ENCODE peak calls at places on chromosomes 12 and 14, in eight cellular contexts. One of them, this sample, is unnamed.

GRCh38 chr14:61252354-61253063 is 28.6 kb downstream of the TMEM30B start:
- DNase-seq in GM12892: peak
- DNase-seq in memory B cell: peak
- DNase-seq in stimulated activated CD4-positive, alpha-beta T cell treated with anti-CD3 and anti-CD28 coated beads, Interleukin-2, amount 100 ng/mL, for 48 hours: peak
- DNase-seq in ureter: peak
- DNase-seq in Panc1: peak
- DNase-seq in Right ventricle myocardium superior: peak
- DNase-seq in GM19239: peak
- DNase-seq in this sample: peak

GRCh38 chr14:92144708-92145107 is 22.9 kb downstream of the CPSF2 start:
- DNase-seq in GM19239: no peak
- DNase-seq in memory B cell: no peak
- DNase-seq in Right ventricle myocardium superior: no peak
- DNase-seq in Panc1: no peak
- DNase-seq in stimulated activated CD4-positive, alpha-beta T cell treated with anti-CD3 and anti-CD28 coated beads, Interleukin-2, amount 100 ng/mL, for 48 hours: no peak
- DNase-seq in ureter: no peak
- DNase-seq in GM12892: no peak
- DNase-seq in this sample: no peak

GRCh38 chr14:102594514-102595175 is 2.2 kb downstream of the RCOR1 start:
- DNase-seq in GM12892: peak
- DNase-seq in Panc1: peak
- DNase-seq in memory B cell: peak
- DNase-seq in ureter: peak
- DNase-seq in GM19239: peak
- DNase-seq in stimulated activated CD4-positive, alpha-beta T cell treated with anti-CD3 and anti-CD28 coated beads, Interleukin-2, amount 100 ng/mL, for 48 hours: peak
- DNase-seq in Right ventricle myocardium superior: peak
- DNase-seq in this sample: peak

GRCh38 chr14:66459603-66460002 is 26.6 kb upstream of the CCDC196 start:
- DNase-seq in memory B cell: no peak
- DNase-seq in stimulated activated CD4-positive, alpha-beta T cell treated with anti-CD3 and anti-CD28 coated beads, Interleukin-2, amount 100 ng/mL, for 48 hours: no peak
- DNase-seq in Right ventricle myocardium superior: no peak
- DNase-seq in GM19239: no peak
- DNase-seq in GM12892: no peak
- DNase-seq in ureter: no peak
- DNase-seq in Panc1: no peak
- DNase-seq in this sample: no peak

GRCh38 chr12:32702470-32702869 is 23.4 kb downstream of the DNM1L start:
- DNase-seq in Panc1: no peak
- DNase-seq in memory B cell: no peak
- DNase-seq in stimulated activated CD4-positive, alpha-beta T cell treated with anti-CD3 and anti-CD28 coated beads, Interleukin-2, amount 100 ng/mL, for 48 hours: no peak
- DNase-seq in GM19239: no peak
- DNase-seq in Right ventricle myocardium superior: no peak
- DNase-seq in ureter: no peak
- DNase-seq in GM12892: no peak
- DNase-seq in this sample: no peak

GRCh38 chr12:4784404-4785054 is 64.3 kb downstream of the GALNT8 start:
- DNase-seq in stimulated activated CD4-positive, alpha-beta T cell treated with anti-CD3 and anti-CD28 coated beads, Interleukin-2, amount 100 ng/mL, for 48 hours: no peak
- DNase-seq in ureter: no peak
- DNase-seq in Panc1: no peak
- DNase-seq in GM19239: no peak
- DNase-seq in GM12892: no peak
- DNase-seq in Right ventricle myocardium superior: no peak
- DNase-seq in memory B cell: no peak
- DNase-seq in this sample: no peak

GRCh38 chr12:84054811-84055210 is 857.8 kb downstream of the SLC6A15 start:
- DNase-seq in memory B cell: no peak
- DNase-seq in GM12892: no peak
- DNase-seq in Right ventricle myocardium superior: no peak
- DNase-seq in Panc1: no peak
- DNase-seq in stimulated activated CD4-positive, alpha-beta T cell treated with anti-CD3 and anti-CD28 coated beads, Interleukin-2, amount 100 ng/mL, for 48 hours: no peak
- DNase-seq in ureter: no peak
- DNase-seq in GM19239: no peak
- DNase-seq in this sample: no peak

GRCh38 chr12:503111-503761 is 43.5 kb downstream of the B4GALNT3 start:
- DNase-seq in Panc1: no peak
- DNase-seq in GM12892: no peak
- DNase-seq in memory B cell: no peak
- DNase-seq in ureter: peak
- DNase-seq in GM19239: no peak
- DNase-seq in Right ventricle myocardium superior: no peak
- DNase-seq in stimulated activated CD4-positive, alpha-beta T cell treated with anti-CD3 and anti-CD28 coated beads, Interleukin-2, amount 100 ng/mL, for 48 hours: no peak
- DNase-seq in this sample: no peak

GRCh38 chr12:98262886-98263285 is 252.5 kb upstream of the TMPO start:
- DNase-seq in GM12892: no peak
- DNase-seq in stimulated activated CD4-positive, alpha-beta T cell treated with anti-CD3 and anti-CD28 coated beads, Interleukin-2, amount 100 ng/mL, for 48 hours: no peak
- DNase-seq in ureter: no peak
- DNase-seq in Right ventricle myocardium superior: no peak
- DNase-seq in Panc1: no peak
- DNase-seq in memory B cell: no peak
- DNase-seq in GM19239: no peak
- DNase-seq in this sample: no peak

GRCh38 chr12:114686421-114687268 is 2.7 kb upstream of the TBX3 start:
- DNase-seq in ureter: no peak
- DNase-seq in GM12892: no peak
- DNase-seq in Right ventricle myocardium superior: no peak
- DNase-seq in stimulated activated CD4-positive, alpha-beta T cell treated with anti-CD3 and anti-CD28 coated beads, Interleukin-2, amount 100 ng/mL, for 48 hours: no peak
- DNase-seq in Panc1: no peak
- DNase-seq in memory B cell: no peak
- DNase-seq in GM19239: no peak
- DNase-seq in this sample: no peak

GRCh38 chr12:42944516-42944915 is 355.0 kb upstream of the PRICKLE1 start:
- DNase-seq in memory B cell: no peak
- DNase-seq in Panc1: no peak
- DNase-seq in stimulated activated CD4-positive, alpha-beta T cell treated with anti-CD3 and anti-CD28 coated beads, Interleukin-2, amount 100 ng/mL, for 48 hours: no peak
- DNase-seq in Right ventricle myocardium superior: no peak
- DNase-seq in GM12892: no peak
- DNase-seq in GM19239: no peak
- DNase-seq in ureter: no peak
- DNase-seq in this sample: no peak

GRCh38 chr14:93150227-93151206 is 34.2 kb downstream of the MOAP1 start:
- DNase-seq in GM12892: no peak
- DNase-seq in GM19239: no peak
- DNase-seq in stimulated activated CD4-positive, alpha-beta T cell treated with anti-CD3 and anti-CD28 coated beads, Interleukin-2, amount 100 ng/mL, for 48 hours: no peak
- DNase-seq in Right ventricle myocardium superior: no peak
- DNase-seq in ureter: no peak
- DNase-seq in memory B cell: no peak
- DNase-seq in Panc1: no peak
- DNase-seq in this sample: no peak

GRCh38 chr12:24760162-24760561 is 188.7 kb downstream of the BCAT1 start:
- DNase-seq in Right ventricle myocardium superior: no peak
- DNase-seq in GM12892: no peak
- DNase-seq in Panc1: no peak
- DNase-seq in GM19239: no peak
- DNase-seq in stimulated activated CD4-positive, alpha-beta T cell treated with anti-CD3 and anti-CD28 coated beads, Interleukin-2, amount 100 ng/mL, for 48 hours: no peak
- DNase-seq in ureter: no peak
- DNase-seq in memory B cell: no peak
- DNase-seq in this sample: no peak

GRCh38 chr12:58465418-58465817 is 454.9 kb downstream of the LRIG3 start:
- DNase-seq in Right ventricle myocardium superior: no peak
- DNase-seq in GM12892: no peak
- DNase-seq in stimulated activated CD4-positive, alpha-beta T cell treated with anti-CD3 and anti-CD28 coated beads, Interleukin-2, amount 100 ng/mL, for 48 hours: no peak
- DNase-seq in ureter: no peak
- DNase-seq in memory B cell: no peak
- DNase-seq in GM19239: no peak
- DNase-seq in Panc1: no peak
- DNase-seq in this sample: no peak

GRCh38 chr12:46303039-46303666 is 34.3 kb upstream of the SLC38A1 start:
- DNase-seq in ureter: no peak
- DNase-seq in GM19239: peak
- DNase-seq in stimulated activated CD4-positive, alpha-beta T cell treated with anti-CD3 and anti-CD28 coated beads, Interleukin-2, amount 100 ng/mL, for 48 hours: peak
- DNase-seq in Right ventricle myocardium superior: no peak
- DNase-seq in Panc1: peak
- DNase-seq in memory B cell: peak
- DNase-seq in GM12892: no peak
- DNase-seq in this sample: no peak

GRCh38 chr14:20630340-20631022 is 11.0 kb downstream of the OR6S1 start:
- DNase-seq in memory B cell: peak
- DNase-seq in ureter: no peak
- DNase-seq in Panc1: peak
- DNase-seq in GM12892: no peak
- DNase-seq in stimulated activated CD4-positive, alpha-beta T cell treated with anti-CD3 and anti-CD28 coated beads, Interleukin-2, amount 100 ng/mL, for 48 hours: peak
- DNase-seq in Right ventricle myocardium superior: no peak
- DNase-seq in GM19239: no peak
- DNase-seq in this sample: peak

GRCh38 chr12:6697584-6698351 is 2.8 kb downstream of the PIANP start:
- DNase-seq in GM12892: no peak
- DNase-seq in stimulated activated CD4-positive, alpha-beta T cell treated with anti-CD3 and anti-CD28 coated beads, Interleukin-2, amount 100 ng/mL, for 48 hours: no peak
- DNase-seq in ureter: no peak
- DNase-seq in memory B cell: no peak
- DNase-seq in Panc1: no peak
- DNase-seq in Right ventricle myocardium superior: no peak
- DNase-seq in GM19239: peak
- DNase-seq in this sample: peak

GRCh38 chr14:24692382-24693352 is 58.7 kb upstream of the GZMB start:
- DNase-seq in GM12892: no peak
- DNase-seq in Right ventricle myocardium superior: no peak
- DNase-seq in Panc1: no peak
- DNase-seq in GM19239: no peak
- DNase-seq in ureter: no peak
- DNase-seq in stimulated activated CD4-positive, alpha-beta T cell treated with anti-CD3 and anti-CD28 coated beads, Interleukin-2, amount 100 ng/mL, for 48 hours: no peak
- DNase-seq in memory B cell: no peak
- DNase-seq in this sample: no peak

GRCh38 chr14:44898547-44898946 is 63.2 kb downstream of the KLHL28 start:
- DNase-seq in ureter: no peak
- DNase-seq in GM12892: no peak
- DNase-seq in Right ventricle myocardium superior: no peak
- DNase-seq in memory B cell: no peak
- DNase-seq in GM19239: no peak
- DNase-seq in stimulated activated CD4-positive, alpha-beta T cell treated with anti-CD3 and anti-CD28 coated beads, Interleukin-2, amount 100 ng/mL, for 48 hours: no peak
- DNase-seq in Panc1: no peak
- DNase-seq in this sample: no peak

GRCh38 chr12:94983321-94983720 is 20.2 kb downstream of the NDUFA12 start:
- DNase-seq in Right ventricle myocardium superior: no peak
- DNase-seq in GM19239: no peak
- DNase-seq in ureter: no peak
- DNase-seq in stimulated activated CD4-positive, alpha-beta T cell treated with anti-CD3 and anti-CD28 coated beads, Interleukin-2, amount 100 ng/mL, for 48 hours: no peak
- DNase-seq in memory B cell: no peak
- DNase-seq in GM12892: no peak
- DNase-seq in Panc1: no peak
- DNase-seq in this sample: no peak

GRCh38 chr12:111404362-111405148 is 1.2 kb upstream of the SH2B3 start:
- DNase-seq in GM12892: no peak
- DNase-seq in stimulated activated CD4-positive, alpha-beta T cell treated with anti-CD3 and anti-CD28 coated beads, Interleukin-2, amount 100 ng/mL, for 48 hours: peak
- DNase-seq in memory B cell: peak
- DNase-seq in GM19239: no peak
- DNase-seq in ureter: peak
- DNase-seq in Panc1: no peak
- DNase-seq in Right ventricle myocardium superior: no peak
- DNase-seq in this sample: no peak

GRCh38 chr14:96250545-96250944 is 5.5 kb upstream of the BDKRB1 start:
- DNase-seq in memory B cell: no peak
- DNase-seq in GM19239: no peak
- DNase-seq in Right ventricle myocardium superior: no peak
- DNase-seq in ureter: no peak
- DNase-seq in GM12892: no peak
- DNase-seq in stimulated activated CD4-positive, alpha-beta T cell treated with anti-CD3 and anti-CD28 coated beads, Interleukin-2, amount 100 ng/mL, for 48 hours: no peak
- DNase-seq in Panc1: no peak
- DNase-seq in this sample: no peak

GRCh38 chr14:85991156-85991555 is 461.2 kb downstream of the FLRT2 start:
- DNase-seq in memory B cell: no peak
- DNase-seq in GM12892: no peak
- DNase-seq in GM19239: no peak
- DNase-seq in Panc1: no peak
- DNase-seq in Right ventricle myocardium superior: no peak
- DNase-seq in stimulated activated CD4-positive, alpha-beta T cell treated with anti-CD3 and anti-CD28 coated beads, Interleukin-2, amount 100 ng/mL, for 48 hours: no peak
- DNase-seq in ureter: no peak
- DNase-seq in this sample: no peak

GRCh38 chr12:754238-754816 is 1.9 kb downstream of the WNK1 start:
- DNase-seq in memory B cell: no peak
- DNase-seq in ureter: no peak
- DNase-seq in stimulated activated CD4-positive, alpha-beta T cell treated with anti-CD3 and anti-CD28 coated beads, Interleukin-2, amount 100 ng/mL, for 48 hours: no peak
- DNase-seq in GM19239: no peak
- DNase-seq in Panc1: no peak
- DNase-seq in Right ventricle myocardium superior: no peak
- DNase-seq in GM12892: no peak
- DNase-seq in this sample: no peak

GRCh38 chr14:99522457-99522891 is 41.3 kb downstream of the CCNK start:
- DNase-seq in Panc1: no peak
- DNase-seq in Right ventricle myocardium superior: peak
- DNase-seq in GM12892: no peak
- DNase-seq in ureter: no peak
- DNase-seq in stimulated activated CD4-positive, alpha-beta T cell treated with anti-CD3 and anti-CD28 coated beads, Interleukin-2, amount 100 ng/mL, for 48 hours: no peak
- DNase-seq in memory B cell: no peak
- DNase-seq in GM19239: no peak
- DNase-seq in this sample: no peak

GRCh38 chr12:4215862-4216541 is 57.6 kb upstream of the CCND2 start:
- DNase-seq in Right ventricle myocardium superior: no peak
- DNase-seq in GM12892: peak
- DNase-seq in stimulated activated CD4-positive, alpha-beta T cell treated with anti-CD3 and anti-CD28 coated beads, Interleukin-2, amount 100 ng/mL, for 48 hours: no peak
- DNase-seq in ureter: no peak
- DNase-seq in GM19239: peak
- DNase-seq in memory B cell: no peak
- DNase-seq in Panc1: no peak
- DNase-seq in this sample: no peak

GRCh38 chr14:47619397-47619796 is 56.0 kb downstream of the MDGA2 start:
- DNase-seq in GM12892: no peak
- DNase-seq in Panc1: no peak
- DNase-seq in ureter: no peak
- DNase-seq in GM19239: no peak
- DNase-seq in stimulated activated CD4-positive, alpha-beta T cell treated with anti-CD3 and anti-CD28 coated beads, Interleukin-2, amount 100 ng/mL, for 48 hours: no peak
- DNase-seq in Right ventricle myocardium superior: no peak
- DNase-seq in memory B cell: no peak
- DNase-seq in this sample: no peak

GRCh38 chr12:80226576-80226975 is 127.2 kb downstream of the OTOGL start:
- DNase-seq in Right ventricle myocardium superior: no peak
- DNase-seq in GM19239: no peak
- DNase-seq in GM12892: no peak
- DNase-seq in memory B cell: no peak
- DNase-seq in stimulated activated CD4-positive, alpha-beta T cell treated with anti-CD3 and anti-CD28 coated beads, Interleukin-2, amount 100 ng/mL, for 48 hours: no peak
- DNase-seq in ureter: no peak
- DNase-seq in Panc1: no peak
- DNase-seq in this sample: no peak

GRCh38 chr12:131894313-131894860 is at the start of gene ULK1:
- DNase-seq in stimulated activated CD4-positive, alpha-beta T cell treated with anti-CD3 and anti-CD28 coated beads, Interleukin-2, amount 100 ng/mL, for 48 hours: peak
- DNase-seq in memory B cell: peak
- DNase-seq in Panc1: no peak
- DNase-seq in ureter: peak
- DNase-seq in GM19239: peak
- DNase-seq in GM12892: peak
- DNase-seq in Right ventricle myocardium superior: peak
- DNase-seq in this sample: peak

GRCh38 chr12:101485015-101485414 is 9.9 kb downstream of the SPIC start:
- DNase-seq in stimulated activated CD4-positive, alpha-beta T cell treated with anti-CD3 and anti-CD28 coated beads, Interleukin-2, amount 100 ng/mL, for 48 hours: no peak
- DNase-seq in GM19239: no peak
- DNase-seq in memory B cell: no peak
- DNase-seq in Panc1: no peak
- DNase-seq in Right ventricle myocardium superior: no peak
- DNase-seq in ureter: no peak
- DNase-seq in GM12892: no peak
- DNase-seq in this sample: no peak

GRCh38 chr14:94126800-94127199 is 2.6 kb downstream of the IFI27L2 start:
- DNase-seq in Right ventricle myocardium superior: no peak
- DNase-seq in ureter: no peak
- DNase-seq in memory B cell: no peak
- DNase-seq in GM12892: no peak
- DNase-seq in GM19239: no peak
- DNase-seq in Panc1: no peak
- DNase-seq in stimulated activated CD4-positive, alpha-beta T cell treated with anti-CD3 and anti-CD28 coated beads, Interleukin-2, amount 100 ng/mL, for 48 hours: no peak
- DNase-seq in this sample: no peak

This sample was measured in NCI-H1105.